ENCODE peak calls at places on chromosomes 13 and 19, in seven cellular contexts. U, T, K, B, D, Q and G are unnamed samples.

GRCh38 chr13:50410921-50411712 is 395.9 kb downstream of the KCNRG start:
- DNase-seq in U (no peak), T (peak), K (peak), B (no peak), D (peak), Q (peak), G (no peak)

GRCh38 chr13:97757807-97758206 is 195.7 kb upstream of the IPO5 start:
- DNase-seq in U (no peak), T (no peak), K (no peak), B (no peak), D (peak), Q (peak), G (no peak)

GRCh38 chr13:37870489-37870845 is 895 bp upstream of the TRPC4 start:
- DNase-seq in U (no peak), T (no peak), K (no peak), B (no peak), D (peak), Q (no peak), G (no peak)

GRCh38 chr19:27744926-27745844 is 1467.8 kb downstream of the UQCRFS1 start:
- DNase-seq in U (no peak), T (peak), K (no peak), B (no peak), D (no peak), Q (peak), G (peak)

GRCh38 chr13:65560936-65561335 is 1669.2 kb downstream of the PCDH9 start:
- DNase-seq in U (no peak), T (no peak), K (no peak), B (no peak), D (no peak), Q (no peak), G (no peak)

GRCh38 chr13:23986619-23987018 is 89.3 kb upstream of the C1QTNF9B start:
- DNase-seq in U (no peak), T (peak), K (no peak), B (no peak), D (peak), Q (no peak), G (no peak)

GRCh38 chr19:55112781-55113569 is 4.5 kb downstream of the PPP1R12C start:
- DNase-seq in U (no peak), T (no peak), K (no peak), B (no peak), D (no peak), Q (no peak), G (no peak)

GRCh38 chr19:33606556-33606955 is 15.2 kb upstream of the CHST8 start:
- DNase-seq in U (no peak), T (no peak), K (no peak), B (no peak), D (no peak), Q (no peak), G (no peak)

GRCh38 chr19:34096020-34096915 is 76.0 kb upstream of the LSM14A start:
- DNase-seq in U (no peak), T (peak), K (no peak), B (peak), D (peak), Q (no peak), G (no peak)

GRCh38 chr19:53792721-53793433 is 31.2 kb downstream of the NLRP12 start:
- DNase-seq in U (peak), T (peak), K (peak), B (peak), D (peak), Q (peak), G (peak)

GRCh38 chr13:73254827-73255226 is 196.0 kb downstream of the KLF5 start:
- DNase-seq in U (no peak), T (no peak), K (no peak), B (no peak), D (no peak), Q (no peak), G (no peak)

GRCh38 chr13:34216251-34216650 is 398.3 kb downstream of the RFC3 start:
- DNase-seq in U (no peak), T (no peak), K (no peak), B (no peak), D (peak), Q (no peak), G (no peak)

GRCh38 chr19:795691-796581 is 1.3 kb upstream of the PTBP1 start:
- DNase-seq in U (no peak), T (no peak), K (no peak), B (no peak), D (no peak), Q (no peak), G (no peak)

GRCh38 chr19:41554902-41555301 is 21.1 kb upstream of the CEACAM21 start:
- DNase-seq in U (no peak), T (no peak), K (no peak), B (peak), D (no peak), Q (no peak), G (no peak)

GRCh38 chr19:582497-583197 is 7.0 kb upstream of the HCN2 start:
- DNase-seq in U (no peak), T (peak), K (no peak), B (no peak), D (peak), Q (no peak), G (no peak)

GRCh38 chr13:75787249-75787940 is 151.3 kb downstream of the LMO7 start:
- DNase-seq in U (no peak), T (peak), K (no peak), B (no peak), D (peak), Q (no peak), G (no peak)

GRCh38 chr13:99034333-99035085 is 56.6 kb upstream of the DOCK9 start:
- DNase-seq in U (no peak), T (no peak), K (no peak), B (no peak), D (no peak), Q (no peak), G (no peak)

GRCh38 chr19:8367327-8368001 is 3.5 kb downstream of the ANGPTL4 start:
- DNase-seq in U (no peak), T (peak), K (no peak), B (no peak), D (peak), Q (peak), G (peak)

GRCh38 chr19:3725640-3726310 is 17.6 kb downstream of the TJP3 start:
- DNase-seq in U (no peak), T (no peak), K (no peak), B (peak), D (no peak), Q (no peak), G (no peak)

GRCh38 chr19:56367829-56368711 is 25.3 kb downstream of the ZNF582 start:
- DNase-seq in U (peak), T (peak), K (peak), B (peak), D (peak), Q (peak), G (peak)

GRCh38 chr19:46471116-46471733 is at the start of gene PNMA8A:
- DNase-seq in U (no peak), T (peak), K (no peak), B (no peak), D (peak), Q (peak), G (no peak)

GRCh38 chr19:14949876-14950275 is 8.6 kb downstream of the OR7C2 start:
- DNase-seq in U (no peak), T (no peak), K (no peak), B (no peak), D (no peak), Q (no peak), G (no peak)

GRCh38 chr19:20397292-20397691 is 168.3 kb downstream of the ZNF737 start:
- DNase-seq in U (no peak), T (no peak), K (no peak), B (no peak), D (no peak), Q (no peak), G (no peak)

GRCh38 chr13:93270769-93271753 is 44.5 kb downstream of the GPC6 start:
- DNase-seq in U (no peak), T (no peak), K (no peak), B (no peak), D (no peak), Q (no peak), G (no peak)

GRCh38 chr13:102724923-102725322 is 30.1 kb upstream of the METTL21C start:
- DNase-seq in U (no peak), T (peak), K (no peak), B (peak), D (peak), Q (no peak), G (no peak)

GRCh38 chr13:81916471-81916870 is 1575.5 kb upstream of the SPRY2 start:
- DNase-seq in U (no peak), T (peak), K (no peak), B (no peak), D (no peak), Q (no peak), G (no peak)

GRCh38 chr19:47794526-47794925 is 9.8 kb downstream of the TPRX1 start:
- DNase-seq in U (no peak), T (no peak), K (no peak), B (no peak), D (no peak), Q (no peak), G (no peak)
- TF ChIP-seq CTCF in U (no peak), T (no peak), K (no peak), B (no peak), D (no peak), Q (no peak), G (no peak)

DNA sequence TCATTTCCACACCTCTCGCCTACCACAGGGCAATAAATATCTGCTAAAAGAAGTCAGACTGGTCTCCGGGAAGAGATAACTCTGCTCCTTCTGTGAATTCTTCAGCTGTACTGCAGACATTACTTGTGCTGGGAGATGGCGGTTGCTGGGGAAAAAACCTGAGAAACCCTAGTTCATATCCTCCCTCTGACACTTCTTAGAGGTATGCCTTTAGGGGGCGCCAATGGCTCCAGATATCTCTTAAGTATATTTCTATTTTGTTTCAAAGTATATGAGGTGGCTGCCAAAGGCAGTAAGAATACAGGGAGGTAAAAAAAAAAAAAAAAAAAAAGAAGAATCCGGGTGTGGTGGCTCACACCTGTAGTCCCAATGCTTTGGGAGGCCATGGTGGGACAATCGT is 175.2 kb downstream of the PAN3 start:
- DNase-seq in U (no peak), T (no peak), K (peak), B (no peak), D (peak), Q (no peak), G (no peak)
- TF ChIP-seq CTCF in U (no peak), T (peak), K (peak), B (no peak), D (peak), Q (no peak), G (peak)

GRCh38 chr19:42606660-42607351 is 12.1 kb upstream of the CEACAM8 start:
- DNase-seq in U (no peak), T (peak), K (peak), B (peak), D (peak), Q (no peak), G (no peak)
- TF ChIP-seq CTCF in U (peak), T (peak), K (peak), B (peak), D (peak), Q (no peak), G (peak)

GRCh38 chr19:51664997-51665396 is 18.4 kb upstream of the SIGLEC14 start:
- DNase-seq in U (no peak), T (no peak), K (no peak), B (no peak), D (peak), Q (no peak), G (no peak)
- TF ChIP-seq CTCF in U (no peak), T (no peak), K (peak), B (no peak), D (peak), Q (no peak), G (no peak)

DNA sequence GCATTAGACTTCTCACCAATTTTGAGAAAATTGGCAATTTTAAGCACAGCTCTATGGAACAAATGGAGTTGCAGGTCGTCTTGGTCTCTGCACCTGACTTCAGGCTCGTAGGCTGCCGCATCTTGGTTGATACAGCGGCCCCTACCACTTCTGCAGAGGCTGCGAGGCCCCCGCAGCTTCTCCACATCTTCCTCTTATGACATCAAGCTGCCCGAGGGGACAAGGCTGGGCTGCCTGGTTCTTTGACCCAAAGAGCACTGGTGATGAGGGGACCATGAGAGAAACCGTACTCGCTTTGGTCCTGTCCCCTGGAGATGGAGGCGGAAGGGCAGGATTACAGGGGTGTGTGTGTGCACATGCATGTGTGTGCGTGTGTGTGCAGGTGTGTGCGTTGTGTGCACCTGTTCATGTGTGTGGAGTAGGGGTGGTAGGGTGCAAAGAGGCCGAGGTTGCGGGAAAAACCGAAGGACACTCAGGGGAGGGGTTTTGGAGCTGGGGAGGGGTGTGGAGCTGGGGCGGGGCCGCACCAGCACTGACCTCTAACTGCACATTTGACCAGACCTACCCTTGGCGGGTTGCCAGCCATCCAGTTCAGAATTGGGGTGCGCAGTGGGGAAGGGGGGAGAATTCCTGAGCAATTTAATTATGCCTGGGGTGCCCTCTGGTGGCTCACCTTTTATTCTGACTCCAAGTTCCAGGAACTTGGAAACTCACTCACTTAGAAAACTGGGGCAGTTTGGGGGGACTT is 65.1 kb upstream of the ARHGEF7 start:
- DNase-seq in U (no peak), T (peak), K (peak), B (no peak), D (peak), Q (peak), G (no peak)
- TF ChIP-seq CTCF in U (no peak), T (peak), K (no peak), B (peak), D (peak), Q (peak), G (peak)

GRCh38 chr19:7337380-7338194 is 11.2 kb upstream of the ARHGEF18 start:
- DNase-seq in U (no peak), T (no peak), K (peak), B (peak), D (no peak), Q (peak), G (no peak)
- TF ChIP-seq CTCF in U (no peak), T (no peak), K (no peak), B (peak), D (no peak), Q (no peak), G (no peak)

DNA sequence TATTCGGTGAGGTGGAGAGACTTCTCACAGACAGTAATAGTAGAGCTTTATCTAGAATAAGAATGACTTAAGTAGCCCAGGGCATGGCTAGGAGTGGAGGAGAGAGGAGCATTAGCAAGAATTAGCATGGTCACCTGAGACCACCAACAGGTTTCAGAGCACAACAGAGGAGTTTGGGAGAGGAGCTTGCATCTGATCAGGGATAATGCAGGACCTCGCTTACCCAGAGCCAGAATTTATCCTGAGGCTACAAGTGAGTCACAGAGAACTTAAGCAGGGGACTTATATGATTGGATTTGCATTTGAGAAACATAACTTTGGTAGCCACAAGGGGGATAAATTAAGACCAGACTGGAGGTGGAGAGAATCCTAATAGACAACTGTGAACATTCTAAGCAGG is 102.1 kb upstream of the FNDC3A start:
- DNase-seq in U (no peak), T (peak), K (no peak), B (no peak), D (peak), Q (no peak), G (no peak)
- TF ChIP-seq CTCF in U (no peak), T (no peak), K (no peak), B (no peak), D (no peak), Q (no peak), G (peak)